ENCODE peak calls at places on chromosomes 1 and 21, in five cellular contexts. M is SK-N-SH, X is GM23248, Z is neural progenitor cell, S is PC-3. Q is an unnamed sample. For H3F3A, the result is how much of the 10 kb centered on the place peaks cover.

GRCh38 chr1:15031251-15031930 is 122.2 kb upstream of the TMEM51 start:
- DNase-seq in X (peak), S (no peak), M (no peak), Z (no peak), Q (no peak)

GRCh38 chr21:39634507-39634906 is 21.8 kb downstream of the B3GALT5 start:
- DNase-seq in M (no peak), Z (no peak), S (no peak), X (no peak), Q (no peak)

GRCh38 chr21:15122241-15122640 is 57.4 kb upstream of the NRIP1 start:
- DNase-seq in X (no peak), Z (no peak), M (no peak), S (peak), Q (no peak)

GRCh38 chr1:18452550-18452949 is 28.2 kb upstream of the KLHDC7A start:
- DNase-seq in Z (peak), X (peak), S (no peak), M (peak), Q (peak)

GRCh38 chr21:37683396-37684114 is 232.7 kb downstream of the KCNJ6 start:
- DNase-seq in S (no peak), X (no peak), M (no peak), Z (no peak), Q (no peak)

GRCh38 chr1:71473331-71473730 is 392.5 kb upstream of the ZRANB2 start:
- DNase-seq in X (no peak), Z (no peak), S (no peak), M (no peak), Q (no peak)

GRCh38 chr1:232221790-232222499 is 408.0 kb downstream of the SIPA1L2 start:
- DNase-seq in S (peak), M (no peak), Z (no peak), X (peak), Q (no peak)

GRCh38 chr21:41767606-41768370 is 936 bp upstream of the RIPK4 start:
- DNase-seq in Z (peak), M (no peak), X (peak), S (peak), Q (no peak)

GRCh38 chr1:174005032-174005431 is 17.1 kb downstream of the RC3H1 start:
- DNase-seq in Z (no peak), S (no peak), X (peak), M (peak), Q (no peak)

GRCh38 chr21:31732891-31733520 is 1.1 kb upstream of the SCAF4 start:
- DNase-seq in M (peak), X (peak), S (no peak), Z (peak), Q (no peak)

GRCh38 chr1:19664453-19665043 is at the start of gene HTR6:
- DNase-seq in X (peak), Z (no peak), S (no peak), M (peak), Q (no peak)

GRCh38 chr1:248793592-248793991 is 32.1 kb downstream of the SH3BP5L start:
- DNase-seq in X (no peak), Z (no peak), M (no peak), S (no peak), Q (no peak)

GRCh38 chr1:113538225-113538624 is 147.9 kb downstream of the MAGI3 start:
- DNase-seq in Z (no peak), S (peak), X (peak), M (no peak), Q (no peak)

GRCh38 chr21:34968414-34969333 is 80.4 kb downstream of the RUNX1 start:
- DNase-seq in S (no peak), M (no peak), Z (no peak), X (no peak), Q (no peak)

GRCh38 chr1:211068976-211069375 is 65.0 kb downstream of the KCNH1 start:
- DNase-seq in S (no peak), M (no peak), Z (no peak), X (no peak), Q (no peak)

GRCh38 chr1:40299366-40300248 is 17.5 kb downstream of the COL9A2 start:
- DNase-seq in S (no peak), X (no peak), M (no peak), Z (no peak), Q (no peak)

GRCh38 chr1:68485431-68486022 is 11.4 kb downstream of the DEPDC1 start:
- DNase-seq in X (peak), M (no peak), Z (no peak), S (no peak), Q (no peak)

GRCh38 chr21:20646431-20646830 is 351.8 kb upstream of the NCAM2 start:
- DNase-seq in M (no peak), S (no peak), X (no peak), Z (no peak), Q (no peak)

GRCh38 chr1:116853680-116854191 is 56.0 kb upstream of the PTGFRN start:
- DNase-seq in X (peak), M (peak), Z (peak), S (peak), Q (peak)

GRCh38 chr1:66503841-66504470 is 30.0 kb upstream of the SGIP1 start:
- DNase-seq in S (peak), Z (peak), M (peak), X (peak), Q (peak)

GRCh38 chr1:57164584-57164983 is 198.8 kb upstream of the C8B start:
- DNase-seq in M (no peak), X (peak), Z (no peak), S (no peak), Q (no peak)

GRCh38 chr1:231053493-231054162 is 13.6 kb upstream of the FAM89A start:
- DNase-seq in X (no peak), M (no peak), Z (no peak), S (peak), Q (peak)

GRCh38 chr1:10051656-10052055 is 18.9 kb downstream of the UBE4B start:
- DNase-seq in S (no peak), M (no peak), X (no peak), Z (no peak), Q (no peak)

GRCh38 chr1:5333326-5333725 is 658.9 kb downstream of the NPHP4 start:
- DNase-seq in M (no peak), Z (no peak), S (no peak), X (no peak), Q (no peak)

GRCh38 chr1:223721658-223722606 is 9.6 kb downstream of the CAPN2 start:
- DNase-seq in Z (no peak), X (peak), M (no peak), S (no peak), Q (no peak)

GRCh38 chr1:192588546-192588945 is 13.0 kb downstream of the RGS1 start:
- DNase-seq in X (peak), M (no peak), S (peak), Z (no peak), Q (no peak)

GRCh38 chr1:3495776-3496745 is 41.6 kb downstream of the ARHGEF16 start:
- DNase-seq in X (peak), M (no peak), S (no peak), Z (no peak), Q (no peak)

GRCh38 chr1:24771574-24771973 is 26.3 kb downstream of the CLIC4 start:
- DNase-seq in Z (no peak), X (no peak), S (no peak), M (no peak), Q (no peak)

GRCh38 chr1:51000160-51000559 is 30.1 kb downstream of the CDKN2C start:
- DNase-seq in Z (no peak), X (no peak), M (no peak), S (no peak), Q (peak)

GRCh38 chr21:36212513-36212780 is 55.8 kb downstream of the DOP1B start:
- DNase-seq in S (no peak), Z (no peak), X (no peak), M (no peak), Q (no peak)

GRCh38 chr1:93605026-93605425 is 76.6 kb downstream of the BCAR3 start:
- DNase-seq in M (no peak), S (no peak), Z (no peak), X (no peak), Q (no peak)

GRCh38 chr1:57826535-57826934 is 402.7 kb upstream of the DAB1 start:
- DNase-seq in Z (no peak), M (peak), S (no peak), X (no peak), Q (no peak)

GRCh38 chr21:8994640-8995511 is 1526.5 kb upstream of the TPTE start:
- DNase-seq in Z (no peak), X (no peak), M (no peak), S (peak), Q (no peak)

GRCh38 chr1:80961464-80962190 is 839.1 kb upstream of the ADGRL2 start:
- DNase-seq in S (no peak), X (no peak), Z (peak), M (no peak), Q (peak)

DNA sequence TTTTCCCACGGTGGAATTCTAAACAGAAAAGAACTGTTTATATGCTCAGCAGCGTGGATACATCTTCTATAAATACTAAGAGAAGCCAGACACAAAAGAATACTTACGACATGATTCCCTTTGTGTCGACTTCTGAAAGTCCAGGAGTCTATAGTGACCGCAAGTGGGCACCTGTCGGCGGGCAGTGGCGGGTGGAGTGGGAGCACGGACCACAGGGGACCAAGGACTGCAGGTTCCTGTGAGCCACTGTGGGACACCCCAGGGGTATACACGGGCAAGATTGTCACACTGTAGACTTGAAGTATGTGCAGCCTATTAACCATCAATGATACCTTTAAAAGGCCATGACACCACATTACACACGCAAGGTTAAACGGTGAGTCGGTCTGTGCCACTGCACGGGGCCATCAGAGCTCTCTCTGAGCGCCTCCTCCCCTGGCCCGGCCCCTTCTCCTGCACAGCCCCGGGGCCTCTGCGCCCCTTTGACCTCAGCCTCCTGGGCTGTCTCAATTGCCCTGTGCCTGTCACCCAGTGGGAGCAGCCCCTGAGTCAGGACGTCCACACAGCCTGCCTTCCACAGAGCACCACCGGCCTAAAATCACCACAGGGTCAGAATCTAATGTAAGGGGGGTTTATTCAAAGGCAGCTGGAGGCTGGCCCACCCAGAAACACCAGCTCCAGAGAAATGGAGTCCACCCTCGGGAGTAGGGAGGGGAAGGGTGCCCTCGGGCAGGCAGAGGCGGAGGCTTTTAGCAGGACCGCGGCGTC is 90.0 kb upstream of the COL6A1 start:
- DNase-seq in Z (no peak), S (no peak), X (no peak), M (peak), Q (no peak)
- H3F3A ChIP-seq in Z (under half), S (under half), X (under half), M (under half), Q (under half)

GRCh38 chr1:1038694-1039093 is 18.8 kb downstream of the AGRN start:
- DNase-seq in S (no peak), X (no peak), M (no peak), Z (no peak), Q (no peak)

GRCh38 chr1:1041092-1041503 is 21.2 kb downstream of the AGRN start:
- DNase-seq in M (no peak), S (no peak), Z (peak), X (no peak), Q (no peak)

GRCh38 chr1:1040004-1040991 is 20.4 kb downstream of the AGRN start:
- DNase-seq in M (peak), X (peak), Z (peak), S (peak), Q (no peak)

GRCh38 chr1:1037366-1038327 is 17.7 kb downstream of the AGRN start:
- DNase-seq in S (no peak), M (no peak), X (no peak), Z (no peak), Q (peak)

GRCh38 chr1:1039145-1039910 is 19.4 kb downstream of the AGRN start:
- DNase-seq in M (no peak), S (no peak), X (no peak), Z (no peak), Q (no peak)
- H3K9ac ChIP-seq in M (no peak), S (no peak), X (no peak), Z (no peak), Q (no peak)

GRCh38 chr1:44775930-44776748 is 799 bp downstream of the RPS8 start:
- DNase-seq in M (no peak), X (peak), S (peak), Z (no peak), Q (peak)
- TF ChIP-seq EZH2phosphoT487 in M (no peak), X (no peak), S (no peak), Z (no peak), Q (no peak)

DNA sequence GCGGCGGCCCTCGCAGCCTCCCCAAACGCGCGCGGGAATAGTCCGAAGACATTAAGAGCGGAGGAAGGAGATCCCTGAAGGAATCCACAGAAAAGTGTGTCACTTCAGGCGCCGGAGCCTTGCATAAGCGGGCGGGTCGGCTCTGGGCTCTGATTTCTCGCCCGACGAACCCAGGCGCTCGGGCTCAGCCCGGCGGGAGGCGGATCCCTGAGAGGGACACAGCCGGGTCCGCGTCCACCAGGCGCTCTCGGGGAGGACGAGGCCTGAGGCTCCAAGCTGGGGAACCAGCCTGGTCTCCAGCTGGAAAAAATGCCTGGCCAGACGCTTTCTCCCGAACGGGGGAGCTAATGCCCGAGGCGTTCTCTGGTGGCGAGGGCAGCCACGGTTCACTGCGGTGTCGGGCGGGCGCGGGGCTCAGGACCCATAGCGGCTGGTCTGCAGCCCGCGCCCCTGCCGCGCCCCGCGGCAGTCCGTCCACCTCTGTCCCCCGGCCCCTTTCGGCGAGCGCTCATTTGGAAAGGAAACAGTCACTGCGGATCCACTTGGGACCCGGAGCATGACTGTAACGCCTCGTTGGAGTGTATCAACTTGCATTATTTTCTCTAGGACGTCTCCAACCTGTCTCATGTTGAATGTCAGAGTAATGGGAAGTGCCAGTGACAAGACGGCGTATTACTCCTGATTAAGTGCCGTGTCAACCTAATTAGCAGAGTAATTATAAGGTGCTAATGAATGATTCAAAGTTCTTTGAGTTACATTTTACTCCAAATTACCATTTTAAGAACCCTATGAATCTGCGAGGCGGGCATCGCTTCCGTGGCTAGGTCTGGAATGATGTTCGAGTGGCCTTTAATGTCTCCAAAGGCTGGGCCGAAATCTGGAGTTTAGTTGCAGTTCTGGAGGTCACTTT is 1.6 kb upstream of the BARHL2 start:
- DNase-seq in X (peak), Z (peak), S (no peak), M (peak), Q (no peak)
- H3F3A ChIP-seq in X (under half), Z (under half), S (under half), M (under half), Q (under half)

GRCh38 chr1:38994196-38994595 is 3.1 kb downstream of the AKIRIN1 start:
- DNase-seq in S (no peak), Z (no peak), M (no peak), X (no peak), Q (no peak)

GRCh38 chr1:38992450-38993111 is 1.5 kb downstream of the AKIRIN1 start:
- DNase-seq in S (no peak), X (peak), Z (no peak), M (no peak), Q (no peak)

GRCh38 chr1:39001516-39002389 is 10.7 kb downstream of the AKIRIN1 start:
- DNase-seq in Z (no peak), S (no peak), M (no peak), X (no peak), Q (no peak)

GRCh38 chr1:38997034-38997900 is 6.2 kb downstream of the AKIRIN1 start:
- DNase-seq in X (peak), Z (no peak), S (no peak), M (no peak), Q (peak)

DNA sequence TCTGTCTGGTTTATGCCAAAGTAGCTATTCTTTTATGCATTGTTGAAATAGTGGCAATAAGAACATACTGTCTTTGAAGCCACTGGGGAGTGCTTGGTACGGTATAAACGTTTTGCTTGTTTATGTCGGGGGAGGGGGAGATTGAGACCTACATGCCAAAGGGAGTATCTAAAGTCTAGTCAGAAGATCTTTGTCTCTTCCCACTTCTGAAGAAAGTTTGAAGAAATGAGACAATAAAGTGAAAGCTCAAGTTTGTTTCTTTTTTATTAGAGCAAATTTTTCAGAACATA is 6.8 kb downstream of the AKIRIN1 start:
- DNase-seq in M (no peak), X (peak), Z (no peak), S (no peak), Q (no peak)
- H3K9ac ChIP-seq in M (no peak), X (no peak), Z (no peak), S (no peak), Q (no peak)

GRCh38 chr1:180247580-180247979 is 17.5 kb downstream of the LHX4 start:
- DNase-seq in X (no peak), Z (no peak), M (no peak), S (no peak), Q (no peak)

GRCh38 chr1:180247061-180247460 is 17.0 kb downstream of the LHX4 start:
- DNase-seq in S (peak), Z (no peak), X (no peak), M (no peak), Q (peak)

GRCh38 chr1:180248731-180249681 is 18.9 kb downstream of the LHX4 start:
- DNase-seq in Z (peak), S (no peak), M (peak), X (peak), Q (no peak)

GRCh38 chr1:180246579-180246978 is 16.5 kb downstream of the LHX4 start:
- DNase-seq in X (no peak), M (no peak), Z (no peak), S (peak), Q (no peak)

GRCh38 chr1:180248176-180248575 is 18.1 kb downstream of the LHX4 start:
- DNase-seq in S (no peak), Z (no peak), M (no peak), X (no peak), Q (no peak)
- TF ChIP-seq EZH2phosphoT487 in S (no peak), Z (no peak), M (no peak), X (no peak), Q (no peak)

GRCh38 chr1:154963643-154964042 is 2.1 kb upstream of the PYGO2 start:
- DNase-seq in Z (no peak), X (no peak), M (no peak), S (no peak), Q (no peak)

GRCh38 chr1:154962795-154963330 is 1.3 kb upstream of the PYGO2 start:
- DNase-seq in S (no peak), Z (no peak), M (no peak), X (no peak), Q (no peak)

GRCh38 chr1:154961207-154961496 is 430 bp downstream of the PYGO2 start:
- DNase-seq in M (no peak), X (no peak), Z (no peak), S (no peak), Q (no peak)

GRCh38 chr1:154961497-154962237 is at the start of gene PYGO2:
- DNase-seq in M (peak), S (peak), X (peak), Z (peak), Q (peak)

GRCh38 chr1:154962238-154962678 is 676 bp upstream of the PYGO2 start:
- DNase-seq in Z (peak), S (peak), M (peak), X (peak), Q (peak)
- H3F3A ChIP-seq in Z (under half), S (under half), M (under half), X (under half), Q (under half)

GRCh38 chr1:186655877-186656276 is 24.3 kb downstream of the PTGS2 start:
- DNase-seq in Z (no peak), S (peak), M (no peak), X (no peak), Q (no peak)
- H3K9ac ChIP-seq in Z (no peak), S (no peak), M (no peak), X (no peak), Q (no peak)

GRCh38 chr21:44054710-44055109 is 42.6 kb downstream of the TRAPPC10 start:
- DNase-seq in M (no peak), Z (no peak), S (no peak), X (peak), Q (no peak)
- TF ChIP-seq EZH2phosphoT487 in M (no peak), Z (no peak), S (no peak), X (no peak), Q (no peak)